ENCODE peak calls at places on chromosomes 1 and 21, in six cellular contexts. M, V, S, W, C and P are unnamed samples.

GRCh38 chr1:29809446-29810120 is 573.3 kb downstream of the PTPRU start:
- DNase-seq in M (no peak), V (no peak), S (no peak), W (no peak), C (no peak), P (no peak)

GRCh38 chr1:2384130-2384860 is 7.1 kb downstream of the MORN1 start:
- DNase-seq in M (no peak), V (no peak), S (peak; percentile 24), W (no peak), C (peak; percentile 23), P (no peak)

GRCh38 chr1:47507921-47508894 is 70.4 kb downstream of the FOXD2 start:
- DNase-seq in M (no peak), V (no peak), S (no peak), W (peak; percentile 64), C (peak; percentile 56), P (no peak)

GRCh38 chr1:38476784-38477175 is 382.8 kb downstream of the RRAGC start:
- DNase-seq in M (no peak), V (no peak), S (no peak), W (no peak), C (no peak), P (no peak)

GRCh38 chr1:50605186-50605875 is 182.1 kb upstream of the DMRTA2 start:
- DNase-seq in M (no peak), V (peak; percentile 57), S (no peak), W (peak; percentile 31), C (no peak), P (no peak)

GRCh38 chr1:181149326-181150000 is 61.0 kb downstream of the IER5 start:
- DNase-seq in M (peak; percentile 63), V (no peak), S (no peak), W (no peak), C (no peak), P (peak; percentile 61)

GRCh38 chr1:198601936-198602889 is 36.6 kb upstream of the PTPRC start:
- DNase-seq in M (no peak), V (peak; percentile 17), S (no peak), W (no peak), C (no peak), P (no peak)

GRCh38 chr1:17632541-17633193 is 93.2 kb downstream of the ARHGEF10L start:
- DNase-seq in M (no peak), V (peak; percentile 53), S (no peak), W (no peak), C (no peak), P (no peak)

GRCh38 chr1:154572433-154573167 is 5.0 kb downstream of the CHRNB2 start:
- DNase-seq in M (no peak), V (no peak), S (no peak), W (no peak), C (no peak), P (no peak)

GRCh38 chr1:94989911-94990463 is 63.1 kb upstream of the CNN3 start:
- DNase-seq in M (no peak), V (no peak), S (no peak), W (no peak), C (no peak), P (no peak)

GRCh38 chr1:47186267-47187185 is 3.3 kb downstream of the PDZK1IP1 start:
- DNase-seq in M (no peak), V (no peak), S (no peak), W (no peak), C (no peak), P (no peak)

GRCh38 chr1:101314244-101314643 is 77.4 kb downstream of the S1PR1 start:
- DNase-seq in M (no peak), V (peak; percentile 62), S (no peak), W (no peak), C (no peak), P (no peak)

GRCh38 chr1:198030682-198031081 is 113.5 kb downstream of the LHX9 start:
- DNase-seq in M (no peak), V (peak; percentile 53), S (no peak), W (no peak), C (no peak), P (no peak)

GRCh38 chr1:104132386-104132973 is 382.8 kb downstream of the AMY1C start:
- DNase-seq in M (no peak), V (peak; percentile 1), S (no peak), W (no peak), C (no peak), P (no peak)

GRCh38 chr1:178028973-178029481 is 59.2 kb upstream of the SEC16B start:
- DNase-seq in M (no peak), V (no peak), S (no peak), W (no peak), C (no peak), P (no peak)

GRCh38 chr1:154682252-154682651 is 74.3 kb upstream of the ADAR start:
- DNase-seq in M (no peak), V (no peak), S (no peak), W (no peak), C (no peak), P (no peak)

GRCh38 chr1:96515430-96515829 is 206.2 kb upstream of the PTBP2 start:
- DNase-seq in M (no peak), V (no peak), S (no peak), W (no peak), C (no peak), P (no peak)

GRCh38 chr1:151529211-151529702 is 10.9 kb upstream of the TUFT1 start:
- DNase-seq in M (no peak), V (no peak), S (no peak), W (no peak), C (no peak), P (no peak)

GRCh38 chr1:54967372-54967771 is 13.1 kb upstream of the TMEM61 start:
- DNase-seq in M (no peak), V (no peak), S (no peak), W (no peak), C (no peak), P (no peak)

GRCh38 chr1:71089536-71090270 is 8.9 kb upstream of the ZRANB2 start:
- DNase-seq in M (no peak), V (peak; percentile 69), S (no peak), W (no peak), C (no peak), P (no peak)

GRCh38 chr1:19003371-19004290 is 47.2 kb upstream of the IFFO2 start:
- DNase-seq in M (no peak), V (peak; percentile 88), S (no peak), W (peak; percentile 51), C (no peak), P (no peak)

GRCh38 chr1:232529747-232530146 is 100.2 kb downstream of the SIPA1L2 start:
- DNase-seq in M (no peak), V (peak; percentile 43), S (no peak), W (no peak), C (no peak), P (no peak)

GRCh38 chr21:42471716-42472330 is 24.2 kb downstream of the RSPH1 start:
- DNase-seq in M (no peak), V (no peak), S (no peak), W (no peak), C (no peak), P (no peak)

GRCh38 chr1:49541096-49541752 is 482.5 kb downstream of the AGBL4 start:
- DNase-seq in M (no peak), V (no peak), S (no peak), W (no peak), C (no peak), P (no peak)
- H3K9me3 ChIP-seq in M (no peaks in the 10 kb centered on the region), V (peaks cover 7% of the 10 kb centered on the region), S (no peaks in the 10 kb centered on the region), W (peaks cover 1% of the 10 kb centered on the region), C (no peaks in the 10 kb centered on the region), P (no peaks in the 10 kb centered on the region)

GRCh38 chr1:67888208-67888607 is 54.9 kb upstream of the GNG12 start:
- DNase-seq in M (no peak), V (no peak), S (no peak), W (no peak), C (no peak), P (no peak)
- H3K4me1 ChIP-seq in M (no peaks in the 10 kb centered on the region), V (peaks cover 16% of the 10 kb centered on the region), S (no peaks in the 10 kb centered on the region), W (peaks cover 21% of the 10 kb centered on the region), C (no peaks in the 10 kb centered on the region), P (no peaks in the 10 kb centered on the region)

GRCh38 chr1:227532019-227532619 is 31.2 kb upstream of the ZNF678 start:
- DNase-seq in M (no peak), V (no peak), S (no peak), W (no peak), C (no peak), P (no peak)
- H3K9me3 ChIP-seq in M (peaks cover 13% of the 10 kb centered on the region), V (peaks cover 22% of the 10 kb centered on the region), S (peaks cover 5% of the 10 kb centered on the region), W (peaks cover 7% of the 10 kb centered on the region), C (peaks cover 50% of the 10 kb centered on the region), P (peaks cover 16% of the 10 kb centered on the region)

DNA sequence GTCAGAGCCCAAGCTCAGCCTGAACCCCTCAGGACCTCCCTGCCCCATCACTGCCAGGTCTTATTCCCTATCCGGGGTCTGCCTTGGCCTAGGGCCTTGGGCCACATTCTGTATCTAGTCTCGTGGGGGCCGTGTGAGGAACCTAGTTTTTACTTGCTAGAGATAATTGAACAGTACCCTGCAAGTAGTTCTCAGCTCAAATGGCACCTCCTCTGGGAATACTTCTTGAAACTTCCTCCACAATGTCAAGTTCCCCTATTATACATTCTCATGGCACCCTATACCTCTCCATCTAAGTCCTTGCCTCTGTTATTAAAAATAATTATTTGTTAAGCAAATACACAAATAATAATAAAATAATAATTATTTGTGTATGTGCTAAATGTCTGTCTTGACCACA is 32.9 kb upstream of the CSF1 start:
- DNase-seq in M (no peak), V (no peak), S (no peak), W (no peak), C (no peak), P (no peak)
- H3K4me1 ChIP-seq in M (peaks cover 7% of the 10 kb centered on the region), V (peaks cover 27% of the 10 kb centered on the region), S (peaks cover 24% of the 10 kb centered on the region), W (peaks cover 19% of the 10 kb centered on the region), C (peaks cover 35% of the 10 kb centered on the region), P (peaks cover 4% of the 10 kb centered on the region)

DNA sequence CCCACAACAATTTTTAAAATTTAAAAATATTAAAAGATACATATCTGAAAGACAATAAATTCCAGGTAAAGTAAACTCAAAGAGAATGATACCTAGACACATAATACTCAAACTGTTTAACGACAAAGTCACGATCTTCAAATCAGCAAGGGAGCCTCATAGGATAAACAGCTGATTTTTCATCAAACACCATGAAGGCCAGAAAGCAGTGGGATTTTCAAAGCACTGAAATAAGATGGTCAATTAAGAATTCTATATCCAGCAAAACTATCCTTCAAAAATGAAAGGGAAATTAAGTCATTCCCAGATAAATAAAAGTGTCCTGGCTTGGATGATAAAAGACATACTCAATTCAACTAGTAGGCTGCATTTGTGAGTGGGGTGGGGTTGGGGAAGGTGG is 100.5 kb downstream of the TIAM1 start:
- DNase-seq in M (no peak), V (no peak), S (no peak), W (no peak), C (no peak), P (no peak)
- H3K9me3 ChIP-seq in M (no peaks in the 10 kb centered on the region), V (peaks cover 4% of the 10 kb centered on the region), S (no peaks in the 10 kb centered on the region), W (no peaks in the 10 kb centered on the region), C (peaks cover 4% of the 10 kb centered on the region), P (peaks cover 6% of the 10 kb centered on the region)